ENCODE peak calls at places on chromosomes 2 and 18, in nine cellular contexts. One of them, this sample, is unnamed. For H3K27me3, the result is how much of the 10 kb centered on the place peaks cover.

GRCh38 chr18:21163647-21164625 is 52.3 kb upstream of the ROCK1 start:
- DNase-seq in colonic mucosa: no peak
- DNase-seq in heart left ventricle: no peak
- DNase-seq in GM12878: no peak
- DNase-seq in endodermal cell: no peak
- DNase-seq in GM06990: no peak
- DNase-seq in left ventricle myocardium inferior: no peak
- DNase-seq in HL-60: peak
- DNase-seq in K562: no peak
- DNase-seq in this sample: peak

GRCh38 chr2:208265371-208265806 is 666 bp upstream of the PIKFYVE start:
- DNase-seq in HL-60: no peak
- DNase-seq in colonic mucosa: peak
- DNase-seq in K562: peak
- DNase-seq in GM12878: no peak
- DNase-seq in left ventricle myocardium inferior: no peak
- DNase-seq in endodermal cell: peak
- DNase-seq in GM06990: no peak
- DNase-seq in heart left ventricle: peak
- DNase-seq in this sample: peak

GRCh38 chr2:180202591-180202990 is 195.5 kb upstream of the CWC22 start:
- DNase-seq in colonic mucosa: no peak
- DNase-seq in GM12878: no peak
- DNase-seq in HL-60: no peak
- DNase-seq in heart left ventricle: no peak
- DNase-seq in GM06990: no peak
- DNase-seq in endodermal cell: no peak
- DNase-seq in left ventricle myocardium inferior: no peak
- DNase-seq in K562: no peak
- DNase-seq in this sample: no peak

GRCh38 chr2:160407393-160408204 is 86.0 kb downstream of the RBMS1 start:
- DNase-seq in GM06990: peak
- DNase-seq in heart left ventricle: peak
- DNase-seq in colonic mucosa: peak
- DNase-seq in GM12878: no peak
- DNase-seq in K562: no peak
- DNase-seq in HL-60: peak
- DNase-seq in left ventricle myocardium inferior: peak
- DNase-seq in endodermal cell: peak
- DNase-seq in this sample: peak

GRCh38 chr2:148947299-148947698 is 72.3 kb downstream of the KIF5C start:
- DNase-seq in endodermal cell: no peak
- DNase-seq in K562: no peak
- DNase-seq in left ventricle myocardium inferior: no peak
- DNase-seq in GM06990: no peak
- DNase-seq in heart left ventricle: no peak
- DNase-seq in colonic mucosa: no peak
- DNase-seq in HL-60: no peak
- DNase-seq in GM12878: no peak
- DNase-seq in this sample: no peak

GRCh38 chr2:234245945-234246344 is 195.4 kb downstream of the SPP2 start:
- DNase-seq in GM12878: no peak
- DNase-seq in HL-60: no peak
- DNase-seq in heart left ventricle: no peak
- DNase-seq in endodermal cell: no peak
- DNase-seq in left ventricle myocardium inferior: no peak
- DNase-seq in GM06990: no peak
- DNase-seq in K562: no peak
- DNase-seq in colonic mucosa: no peak
- DNase-seq in this sample: no peak

GRCh38 chr2:181805228-181806038 is 86.1 kb upstream of the ITPRID2 start:
- DNase-seq in GM12878: no peak
- DNase-seq in HL-60: peak
- DNase-seq in left ventricle myocardium inferior: no peak
- DNase-seq in endodermal cell: no peak
- DNase-seq in GM06990: no peak
- DNase-seq in colonic mucosa: no peak
- DNase-seq in heart left ventricle: no peak
- DNase-seq in K562: no peak
- DNase-seq in this sample: no peak

GRCh38 chr2:63661076-63661475 is 72.3 kb downstream of the MDH1 start:
- DNase-seq in heart left ventricle: no peak
- DNase-seq in K562: no peak
- DNase-seq in endodermal cell: no peak
- DNase-seq in HL-60: no peak
- DNase-seq in GM06990: no peak
- DNase-seq in GM12878: no peak
- DNase-seq in left ventricle myocardium inferior: no peak
- DNase-seq in colonic mucosa: no peak
- DNase-seq in this sample: peak

GRCh38 chr18:55510809-55511208 is 77.2 kb downstream of the TCF4 start:
- DNase-seq in HL-60: no peak
- DNase-seq in K562: no peak
- DNase-seq in GM12878: no peak
- DNase-seq in GM06990: no peak
- DNase-seq in heart left ventricle: no peak
- DNase-seq in endodermal cell: no peak
- DNase-seq in left ventricle myocardium inferior: no peak
- DNase-seq in colonic mucosa: no peak
- DNase-seq in this sample: peak

GRCh38 chr2:240647503-240648154 is 22.3 kb downstream of the GPR35 start:
- DNase-seq in heart left ventricle: no peak
- DNase-seq in left ventricle myocardium inferior: no peak
- DNase-seq in HL-60: no peak
- DNase-seq in K562: no peak
- DNase-seq in GM06990: no peak
- DNase-seq in endodermal cell: no peak
- DNase-seq in colonic mucosa: no peak
- DNase-seq in GM12878: no peak
- DNase-seq in this sample: no peak

GRCh38 chr2:223026357-223027110 is 25.5 kb upstream of the KCNE4 start:
- DNase-seq in endodermal cell: no peak
- DNase-seq in GM06990: no peak
- DNase-seq in colonic mucosa: no peak
- DNase-seq in GM12878: no peak
- DNase-seq in HL-60: no peak
- DNase-seq in K562: peak
- DNase-seq in left ventricle myocardium inferior: no peak
- DNase-seq in heart left ventricle: no peak
- DNase-seq in this sample: peak

GRCh38 chr2:69776886-69777777 is 35.2 kb downstream of the ANXA4 start:
- DNase-seq in K562: no peak
- DNase-seq in colonic mucosa: no peak
- DNase-seq in HL-60: no peak
- DNase-seq in heart left ventricle: no peak
- DNase-seq in GM12878: no peak
- DNase-seq in endodermal cell: no peak
- DNase-seq in GM06990: no peak
- DNase-seq in left ventricle myocardium inferior: no peak
- DNase-seq in this sample: no peak

GRCh38 chr2:8412586-8412985 is 269.3 kb upstream of the ID2 start:
- DNase-seq in K562: no peak
- DNase-seq in heart left ventricle: no peak
- DNase-seq in endodermal cell: no peak
- DNase-seq in colonic mucosa: no peak
- DNase-seq in HL-60: no peak
- DNase-seq in GM06990: no peak
- DNase-seq in left ventricle myocardium inferior: peak
- DNase-seq in GM12878: no peak
- DNase-seq in this sample: peak

GRCh38 chr2:4073178-4073577 is 369.8 kb downstream of the DCDC2C start:
- DNase-seq in HL-60: no peak
- DNase-seq in endodermal cell: no peak
- DNase-seq in GM12878: no peak
- DNase-seq in K562: no peak
- DNase-seq in GM06990: no peak
- DNase-seq in heart left ventricle: no peak
- DNase-seq in left ventricle myocardium inferior: no peak
- DNase-seq in colonic mucosa: no peak
- DNase-seq in this sample: no peak

GRCh38 chr18:39946623-39947061 is 2008.4 kb upstream of the PIK3C3 start:
- DNase-seq in colonic mucosa: no peak
- DNase-seq in left ventricle myocardium inferior: no peak
- DNase-seq in heart left ventricle: no peak
- DNase-seq in GM06990: no peak
- DNase-seq in GM12878: no peak
- DNase-seq in HL-60: no peak
- DNase-seq in endodermal cell: peak
- DNase-seq in K562: no peak
- DNase-seq in this sample: peak

GRCh38 chr2:219109468-219109867 is 48.7 kb upstream of the IHH start:
- DNase-seq in heart left ventricle: no peak
- DNase-seq in colonic mucosa: peak
- DNase-seq in HL-60: peak
- DNase-seq in GM12878: no peak
- DNase-seq in K562: no peak
- DNase-seq in endodermal cell: peak
- DNase-seq in left ventricle myocardium inferior: no peak
- DNase-seq in GM06990: no peak
- DNase-seq in this sample: no peak

GRCh38 chr2:168174761-168175160 is 72.6 kb downstream of the STK39 start:
- DNase-seq in K562: no peak
- DNase-seq in heart left ventricle: no peak
- DNase-seq in endodermal cell: no peak
- DNase-seq in GM06990: no peak
- DNase-seq in left ventricle myocardium inferior: no peak
- DNase-seq in HL-60: no peak
- DNase-seq in GM12878: no peak
- DNase-seq in colonic mucosa: no peak
- DNase-seq in this sample: no peak

GRCh38 chr2:218605438-218605837 is 2.3 kb upstream of the PLCD4 start:
- DNase-seq in endodermal cell: no peak
- DNase-seq in GM06990: no peak
- DNase-seq in colonic mucosa: no peak
- DNase-seq in K562: no peak
- DNase-seq in GM12878: no peak
- DNase-seq in heart left ventricle: no peak
- DNase-seq in HL-60: no peak
- DNase-seq in left ventricle myocardium inferior: no peak
- DNase-seq in this sample: peak

GRCh38 chr2:230901006-230901405 is 24.0 kb downstream of the GPR55 start:
- DNase-seq in colonic mucosa: peak
- DNase-seq in HL-60: no peak
- DNase-seq in left ventricle myocardium inferior: no peak
- DNase-seq in GM12878: no peak
- DNase-seq in heart left ventricle: no peak
- DNase-seq in GM06990: no peak
- DNase-seq in K562: no peak
- DNase-seq in endodermal cell: no peak
- DNase-seq in this sample: no peak

GRCh38 chr2:131105950-131106801 is 1.0 kb downstream of the PLEKHB2 start:
- DNase-seq in colonic mucosa: peak
- DNase-seq in K562: peak
- DNase-seq in left ventricle myocardium inferior: no peak
- DNase-seq in GM12878: peak
- DNase-seq in endodermal cell: peak
- DNase-seq in HL-60: no peak
- DNase-seq in heart left ventricle: peak
- DNase-seq in GM06990: peak
- DNase-seq in this sample: peak

GRCh38 chr2:190359896-190360376 is 16.5 kb downstream of the INPP1 start:
- DNase-seq in endodermal cell: peak
- DNase-seq in left ventricle myocardium inferior: peak
- DNase-seq in HL-60: no peak
- DNase-seq in heart left ventricle: peak
- DNase-seq in GM06990: peak
- DNase-seq in K562: no peak
- DNase-seq in GM12878: no peak
- DNase-seq in colonic mucosa: peak
- DNase-seq in this sample: peak

GRCh38 chr2:85276571-85277121 is 51.1 kb downstream of the TGOLN2 start:
- DNase-seq in heart left ventricle: no peak
- DNase-seq in HL-60: no peak
- DNase-seq in GM12878: no peak
- DNase-seq in colonic mucosa: no peak
- DNase-seq in GM06990: no peak
- DNase-seq in endodermal cell: no peak
- DNase-seq in K562: no peak
- DNase-seq in left ventricle myocardium inferior: no peak
- DNase-seq in this sample: no peak

GRCh38 chr2:155980941-155981561 is 351.5 kb downstream of the NR4A2 start:
- DNase-seq in GM06990: no peak
- DNase-seq in heart left ventricle: no peak
- DNase-seq in left ventricle myocardium inferior: no peak
- DNase-seq in HL-60: peak
- DNase-seq in endodermal cell: no peak
- DNase-seq in GM12878: peak
- DNase-seq in K562: no peak
- DNase-seq in colonic mucosa: no peak
- DNase-seq in this sample: no peak
- H3K27me3 ChIP-seq in GM06990: under half
- H3K27me3 ChIP-seq in heart left ventricle: under half
- H3K27me3 ChIP-seq in left ventricle myocardium inferior: under half
- H3K27me3 ChIP-seq in HL-60: under half
- H3K27me3 ChIP-seq in endodermal cell: under half
- H3K27me3 ChIP-seq in GM12878: under half
- H3K27me3 ChIP-seq in K562: under half
- H3K27me3 ChIP-seq in colonic mucosa: under half
- H3K27me3 ChIP-seq in this sample: under half

DNA sequence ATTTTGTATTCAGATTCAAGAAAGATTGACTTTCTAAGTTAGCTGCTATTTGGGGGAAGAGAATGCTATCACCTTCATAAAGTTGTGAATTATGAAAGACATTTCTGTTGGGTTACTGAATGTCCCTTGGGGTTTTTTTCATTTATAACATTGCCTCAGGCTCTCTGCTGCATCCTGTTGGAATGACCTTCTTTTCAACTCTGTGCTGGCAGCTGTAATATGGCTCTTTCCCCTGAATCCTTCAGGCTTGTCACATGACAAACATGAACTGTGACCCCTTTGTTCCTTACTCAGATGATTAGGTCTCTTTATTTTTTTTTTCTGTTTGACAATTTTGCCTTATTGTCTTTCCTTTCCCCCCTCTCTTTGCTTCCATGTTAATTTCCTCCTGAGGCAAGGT is 159.8 kb downstream of the TAF4B start:
- DNase-seq in K562: no peak
- DNase-seq in colonic mucosa: no peak
- DNase-seq in HL-60: no peak
- DNase-seq in left ventricle myocardium inferior: no peak
- DNase-seq in GM06990: no peak
- DNase-seq in GM12878: no peak
- DNase-seq in heart left ventricle: no peak
- DNase-seq in endodermal cell: no peak
- DNase-seq in this sample: peak
- TF ChIP-seq CTCF in K562: no peak
- TF ChIP-seq CTCF in colonic mucosa: no peak
- TF ChIP-seq CTCF in HL-60: no peak
- TF ChIP-seq CTCF in left ventricle myocardium inferior: no peak
- TF ChIP-seq CTCF in GM06990: no peak
- TF ChIP-seq CTCF in GM12878: no peak
- TF ChIP-seq CTCF in heart left ventricle: no peak
- TF ChIP-seq CTCF in endodermal cell: no peak
- TF ChIP-seq CTCF in this sample: peak

GRCh38 chr18:46646468-46646867 is 10.6 kb downstream of the LOXHD1 start:
- DNase-seq in heart left ventricle: no peak
- DNase-seq in K562: no peak
- DNase-seq in GM12878: no peak
- DNase-seq in colonic mucosa: no peak
- DNase-seq in HL-60: no peak
- DNase-seq in endodermal cell: no peak
- DNase-seq in GM06990: no peak
- DNase-seq in left ventricle myocardium inferior: no peak
- DNase-seq in this sample: no peak
- H3K27me3 ChIP-seq in heart left ventricle: under half
- H3K27me3 ChIP-seq in K562: under half
- H3K27me3 ChIP-seq in GM12878: under half
- H3K27me3 ChIP-seq in colonic mucosa: under half
- H3K27me3 ChIP-seq in HL-60: under half
- H3K27me3 ChIP-seq in endodermal cell: under half
- H3K27me3 ChIP-seq in GM06990: under half
- H3K27me3 ChIP-seq in left ventricle myocardium inferior: under half
- H3K27me3 ChIP-seq in this sample: under half

GRCh38 chr2:145431181-145431951 is 911.4 kb upstream of the ZEB2 start:
- DNase-seq in GM06990: no peak
- DNase-seq in endodermal cell: peak
- DNase-seq in colonic mucosa: no peak
- DNase-seq in K562: no peak
- DNase-seq in left ventricle myocardium inferior: no peak
- DNase-seq in heart left ventricle: no peak
- DNase-seq in HL-60: no peak
- DNase-seq in GM12878: no peak
- DNase-seq in this sample: peak
- TF ChIP-seq CTCF in GM06990: no peak
- TF ChIP-seq CTCF in endodermal cell: peak
- TF ChIP-seq CTCF in colonic mucosa: no peak
- TF ChIP-seq CTCF in K562: no peak
- TF ChIP-seq CTCF in left ventricle myocardium inferior: no peak
- TF ChIP-seq CTCF in heart left ventricle: no peak
- TF ChIP-seq CTCF in HL-60: no peak
- TF ChIP-seq CTCF in GM12878: no peak
- TF ChIP-seq CTCF in this sample: no peak